ENCODE peak calls at places on chromosomes 1 and 21, in nine cellular contexts. V is left ventricle myocardium superior; J is ELF-1; O is ecto neural progenitor cell; S is NCI-H774; K is CD8-positive, alpha-beta T cell; P is substantia nigra; C is GM12865; T is nucleus accumbens. H is an unnamed sample.

GRCh38 chr1:22207605-22208264 is 64.8 kb upstream of the WNT4 start:
- DNase-seq in V (no peak), J (peak; percentile 23), O (peak; percentile 72), S (no peak), K (no peak), P (no peak), C (no peak), T (no peak), H (no peak)

GRCh38 chr1:2412773-2413494 is 570 bp upstream of the PEX10 start:
- DNase-seq in V (no peak), J (peak; percentile 71), O (peak; percentile 74), S (peak; percentile 48), K (no peak), P (no peak), C (peak; percentile 57), T (no peak), H (peak; percentile 87)

GRCh38 chr1:44714532-44714931 is 16.4 kb downstream of the RNU5D-1 start:
- DNase-seq in V (no peak), J (no peak), O (no peak), S (no peak), K (no peak), P (no peak), C (no peak), T (no peak), H (peak; percentile 85)

GRCh38 chr1:100582943-100583342 is 45.0 kb downstream of the GPR88 start:
- DNase-seq in V (no peak), J (no peak), O (no peak), S (no peak), K (no peak), P (no peak), C (no peak), T (no peak), H (no peak)

GRCh38 chr1:109659997-109660755 is 4.3 kb downstream of the GSTM4 start:
- DNase-seq in V (no peak), J (no peak), O (no peak), S (no peak), K (no peak), P (no peak), C (no peak), T (no peak), H (peak; percentile 41)

GRCh38 chr1:160352555-160352954 is 9.4 kb downstream of the NCSTN start:
- DNase-seq in V (no peak), J (no peak), O (no peak), S (no peak), K (no peak), P (no peak), C (no peak), T (no peak), H (no peak)

GRCh38 chr1:81304187-81304586 is 496.5 kb upstream of the ADGRL2 start:
- DNase-seq in V (no peak), J (no peak), O (no peak), S (no peak), K (no peak), P (no peak), C (no peak), T (no peak), H (no peak)

GRCh38 chr1:92219028-92219427 is 1.3 kb downstream of the C1orf146 start:
- DNase-seq in V (no peak), J (no peak), O (no peak), S (no peak), K (no peak), P (no peak), C (no peak), T (no peak), H (no peak)

GRCh38 chr1:171984850-171985485 is 143.7 kb downstream of the DNM3 start:
- DNase-seq in V (no peak), J (no peak), O (no peak), S (peak; percentile 38), K (no peak), P (no peak), C (peak; percentile 57), T (no peak), H (peak; percentile 68)

GRCh38 chr1:168469690-168470089 is 74.1 kb downstream of the XCL2 start:
- DNase-seq in V (peak; percentile 79), J (peak; percentile 68), O (peak; percentile 57), S (no peak), K (no peak), P (no peak), C (peak; percentile 19), T (no peak), H (no peak)

GRCh38 chr1:63506782-63507181 is 16.2 kb downstream of the ITGB3BP start:
- DNase-seq in V (no peak), J (no peak), O (no peak), S (no peak), K (no peak), P (no peak), C (no peak), T (no peak), H (no peak)

GRCh38 chr1:9892563-9893528 is 17.2 kb downstream of the CTNNBIP1 start:
- DNase-seq in V (no peak), J (no peak), O (no peak), S (no peak), K (no peak), P (no peak), C (no peak), T (no peak), H (peak; percentile 34)

GRCh38 chr1:200048244-200048643 is 20.7 kb downstream of the NR5A2 start:
- DNase-seq in V (no peak), J (peak; percentile 93), O (peak; percentile 55), S (no peak), K (no peak), P (no peak), C (no peak), T (no peak), H (no peak)

GRCh38 chr1:71377886-71378285 is 297.1 kb upstream of the ZRANB2 start:
- DNase-seq in V (no peak), J (no peak), O (no peak), S (no peak), K (no peak), P (no peak), C (no peak), T (no peak), H (no peak)

GRCh38 chr21:45972353-45972715 is 9.2 kb upstream of the COL6A1 start:
- DNase-seq in V (peak; percentile 71), J (peak; percentile 28), O (no peak), S (no peak), K (no peak), P (no peak), C (no peak), T (no peak), H (no peak)

GRCh38 chr1:38489844-38490270 is 369.7 kb downstream of the RRAGC start:
- DNase-seq in V (no peak), J (peak; percentile 95), O (peak; percentile 85), S (no peak), K (peak; percentile 30), P (no peak), C (peak; percentile 75), T (no peak), H (peak; percentile 84)

GRCh38 chr1:15937706-15938168 is 38.2 kb downstream of the ZBTB17 start:
- DNase-seq in V (no peak), J (no peak), O (peak; percentile 42), S (no peak), K (no peak), P (no peak), C (no peak), T (no peak), H (no peak)

GRCh38 chr1:178046856-178047255 is 47.0 kb upstream of the RASAL2 start:
- DNase-seq in V (no peak), J (no peak), O (no peak), S (no peak), K (no peak), P (no peak), C (no peak), T (no peak), H (no peak)

GRCh38 chr1:5828322-5828935 is 163.8 kb downstream of the NPHP4 start:
- DNase-seq in V (no peak), J (no peak), O (no peak), S (no peak), K (no peak), P (no peak), C (no peak), T (no peak), H (no peak)

GRCh38 chr1:45246760-45247159 is 40.4 kb upstream of the ZSWIM5 start:
- DNase-seq in V (no peak), J (no peak), O (no peak), S (peak; percentile 80), K (no peak), P (no peak), C (no peak), T (no peak), H (peak; percentile 14)

GRCh38 chr1:119988316-119989067 is 81.0 kb downstream of the NOTCH2 start:
- DNase-seq in V (no peak), J (no peak), O (no peak), S (no peak), K (no peak), P (no peak), C (peak; percentile 27), T (no peak), H (peak; percentile 14)

GRCh38 chr1:228058172-228058980 is 24.1 kb upstream of the ARF1 start:
- DNase-seq in V (peak; percentile 20), J (no peak), O (peak; percentile 45), S (no peak), K (no peak), P (no peak), C (no peak), T (no peak), H (no peak)

GRCh38 chr1:231590453-231591198 is 36.0 kb upstream of the DISC1 start:
- DNase-seq in V (peak; percentile 58), J (peak; percentile 71), O (no peak), S (no peak), K (peak; percentile 30), P (peak; percentile 37), C (peak; percentile 65), T (no peak), H (peak; percentile 67)

GRCh38 chr1:2443285-2444137 is 31.1 kb upstream of the PEX10 start:
- DNase-seq in V (no peak), J (no peak), O (peak; percentile 76), S (no peak), K (no peak), P (peak; percentile 35), C (no peak), T (no peak), H (no peak)

GRCh38 chr1:160748182-160748876 is 9.3 kb downstream of the SLAMF7 start:
- DNase-seq in V (no peak), J (no peak), O (no peak), S (no peak), K (no peak), P (no peak), C (peak; percentile 29), T (no peak), H (peak; percentile 51)